ENCODE peak calls at places on chromosome 10, in five cellular contexts. P is amniotic stem cell; R is A172; V is epithelial cell of esophagus; K is stimulated activated CD8-positive, alpha-beta memory T cell treated with anti-CD3 and anti-CD28 coated beads, Interleukin-4, amount 100 ng/mL, for 1 hour. O is an unnamed sample.

GRCh38 chr10:128386231-128386630 is 260.0 kb upstream of the MKI67 start:
- DNase-seq in K (no peak), V (no peak), R (no peak), P (no peak), O (no peak)

GRCh38 chr10:119671381-119671780 is 20.2 kb downstream of the BAG3 start:
- DNase-seq in P (no peak), V (no peak), K (no peak), R (no peak), O (no peak)

GRCh38 chr10:110850990-110851389 is 20.7 kb upstream of the PDCD4 start:
- DNase-seq in R (no peak), P (no peak), V (peak; percentile 48), K (no peak), O (no peak)

GRCh38 chr10:10490187-10490980 is 527.3 kb upstream of the CELF2 start:
- DNase-seq in V (no peak), R (no peak), P (no peak), K (no peak), O (no peak)

GRCh38 chr10:24691113-24691512 is 32.6 kb downstream of the ARHGAP21 start:
- DNase-seq in R (no peak), V (no peak), P (no peak), K (no peak), O (no peak)

GRCh38 chr10:53111529-53111928 is 338.9 kb upstream of the MBL2 start:
- DNase-seq in K (no peak), P (no peak), V (peak; percentile 52), R (peak; percentile 30), O (no peak)

GRCh38 chr10:125057158-125058001 is 103.0 kb downstream of the CTBP2 start:
- DNase-seq in K (no peak), V (no peak), R (peak; percentile 48), P (no peak), O (peak; percentile 74)

GRCh38 chr10:11145498-11145855 is 127.8 kb downstream of the CELF2 start:
- DNase-seq in K (peak; percentile 48), P (no peak), V (no peak), R (no peak), O (no peak)

GRCh38 chr10:102919992-102920736 is 2.1 kb downstream of the CNNM2 start:
- DNase-seq in R (no peak), P (no peak), K (no peak), V (no peak), O (no peak)

GRCh38 chr10:13769926-13770325 is 183.2 kb downstream of the PRPF18 start:
- DNase-seq in R (peak; percentile 44), P (peak; percentile 59), K (no peak), V (peak; percentile 99), O (no peak)

GRCh38 chr10:87656431-87657072 is 3.1 kb upstream of the PAPSS2 start:
- DNase-seq in P (no peak), V (peak; percentile 45), R (peak; percentile 55), K (no peak), O (no peak)

GRCh38 chr10:79947083-79947415 is 1.9 kb downstream of the SFTPD start:
- DNase-seq in P (no peak), R (no peak), K (no peak), V (peak; percentile 21), O (no peak)

GRCh38 chr10:31620236-31621151 is 301.5 kb downstream of the ZEB1 start:
- DNase-seq in V (no peak), R (peak; percentile 92), P (no peak), K (no peak), O (peak; percentile 34)

GRCh38 chr10:96292971-96293909 is 11.0 kb upstream of the DNTT start:
- DNase-seq in P (peak; percentile 18), R (peak; percentile 49), K (no peak), V (peak; percentile 68), O (peak; percentile 21)

GRCh38 chr10:8042032-8042863 is 12.2 kb upstream of the GATA3 start:
- DNase-seq in R (no peak), K (no peak), V (no peak), P (no peak), O (no peak)

GRCh38 chr10:11354823-11355222 is 256.6 kb downstream of the USP6NL start:
- DNase-seq in P (no peak), V (no peak), R (no peak), K (no peak), O (no peak)

GRCh38 chr10:61492596-61492995 is 39.4 kb upstream of the TMEM26 start:
- DNase-seq in K (no peak), R (no peak), P (no peak), V (no peak), O (no peak)

GRCh38 chr10:21207852-21208646 is 310.9 kb upstream of the NEBL start:
- DNase-seq in P (no peak), K (no peak), R (no peak), V (no peak), O (no peak)

O was measured in AG09309.